ENCODE peak calls at places on chromosomes 13 and 19, in eight cellular contexts. One of them, this sample, is unnamed.

GRCh38 chr13:70703755-70704154 is 595.5 kb upstream of the KLHL1 start:
- DNase-seq in GF-D8: no peak
- DNase-seq in SW 1271: peak
- DNase-seq in esophagus squamous epithelium: no peak
- DNase-seq in aorta: no peak
- DNase-seq in caudate nucleus: no peak
- DNase-seq in NCI-H460: no peak
- DNase-seq in left ventricle myocardium inferior: no peak
- DNase-seq in this sample: no peak

GRCh38 chr13:84130739-84131138 is 248.5 kb upstream of the SLITRK1 start:
- DNase-seq in caudate nucleus: no peak
- DNase-seq in SW 1271: no peak
- DNase-seq in NCI-H460: no peak
- DNase-seq in esophagus squamous epithelium: no peak
- DNase-seq in left ventricle myocardium inferior: no peak
- DNase-seq in aorta: no peak
- DNase-seq in GF-D8: no peak
- DNase-seq in this sample: no peak

GRCh38 chr19:7196721-7197168 is 97.5 kb downstream of the INSR start:
- DNase-seq in GF-D8: no peak
- DNase-seq in esophagus squamous epithelium: no peak
- DNase-seq in NCI-H460: no peak
- DNase-seq in caudate nucleus: no peak
- DNase-seq in left ventricle myocardium inferior: no peak
- DNase-seq in SW 1271: no peak
- DNase-seq in aorta: peak
- DNase-seq in this sample: no peak

GRCh38 chr13:36190771-36191170 is 23.6 kb downstream of the SOHLH2 start:
- DNase-seq in SW 1271: no peak
- DNase-seq in GF-D8: no peak
- DNase-seq in left ventricle myocardium inferior: no peak
- DNase-seq in caudate nucleus: no peak
- DNase-seq in aorta: no peak
- DNase-seq in NCI-H460: no peak
- DNase-seq in esophagus squamous epithelium: no peak
- DNase-seq in this sample: no peak

GRCh38 chr13:35712907-35713685 is 236.6 kb upstream of the MAB21L1 start:
- DNase-seq in caudate nucleus: no peak
- DNase-seq in NCI-H460: no peak
- DNase-seq in GF-D8: no peak
- DNase-seq in left ventricle myocardium inferior: no peak
- DNase-seq in esophagus squamous epithelium: no peak
- DNase-seq in aorta: no peak
- DNase-seq in SW 1271: no peak
- DNase-seq in this sample: no peak

GRCh38 chr19:10625003-10625761 is at the start of gene SLC44A2:
- DNase-seq in caudate nucleus: peak
- DNase-seq in esophagus squamous epithelium: no peak
- DNase-seq in left ventricle myocardium inferior: peak
- DNase-seq in SW 1271: no peak
- DNase-seq in GF-D8: no peak
- DNase-seq in aorta: peak
- DNase-seq in NCI-H460: peak
- DNase-seq in this sample: peak

GRCh38 chr13:49307365-49307764 is 59.6 kb downstream of the CDADC1 start:
- DNase-seq in SW 1271: no peak
- DNase-seq in NCI-H460: no peak
- DNase-seq in esophagus squamous epithelium: no peak
- DNase-seq in aorta: no peak
- DNase-seq in caudate nucleus: no peak
- DNase-seq in GF-D8: no peak
- DNase-seq in left ventricle myocardium inferior: no peak
- DNase-seq in this sample: no peak

GRCh38 chr19:30482956-30483355 is 110.8 kb downstream of the ZNF536 start:
- DNase-seq in aorta: no peak
- DNase-seq in GF-D8: no peak
- DNase-seq in SW 1271: no peak
- DNase-seq in caudate nucleus: no peak
- DNase-seq in NCI-H460: no peak
- DNase-seq in left ventricle myocardium inferior: no peak
- DNase-seq in esophagus squamous epithelium: no peak
- DNase-seq in this sample: no peak

GRCh38 chr13:52195052-52195837 is 35.8 kb upstream of the NEK3 start:
- DNase-seq in caudate nucleus: peak
- DNase-seq in GF-D8: no peak
- DNase-seq in esophagus squamous epithelium: peak
- DNase-seq in left ventricle myocardium inferior: peak
- DNase-seq in aorta: peak
- DNase-seq in SW 1271: no peak
- DNase-seq in NCI-H460: no peak
- DNase-seq in this sample: peak

GRCh38 chr19:7833225-7834156 is 3.5 kb downstream of the EVI5L start:
- DNase-seq in caudate nucleus: no peak
- DNase-seq in esophagus squamous epithelium: no peak
- DNase-seq in NCI-H460: peak
- DNase-seq in SW 1271: no peak
- DNase-seq in left ventricle myocardium inferior: peak
- DNase-seq in aorta: no peak
- DNase-seq in GF-D8: no peak
- DNase-seq in this sample: no peak

GRCh38 chr19:5026706-5027273 is 57.9 kb downstream of the KDM4B start:
- DNase-seq in NCI-H460: no peak
- DNase-seq in caudate nucleus: no peak
- DNase-seq in GF-D8: no peak
- DNase-seq in left ventricle myocardium inferior: no peak
- DNase-seq in SW 1271: no peak
- DNase-seq in aorta: no peak
- DNase-seq in esophagus squamous epithelium: no peak
- DNase-seq in this sample: no peak

GRCh38 chr19:7987084-7987768 is 18.2 kb downstream of the ELAVL1 start:
- DNase-seq in esophagus squamous epithelium: no peak
- DNase-seq in SW 1271: no peak
- DNase-seq in NCI-H460: no peak
- DNase-seq in aorta: no peak
- DNase-seq in GF-D8: no peak
- DNase-seq in left ventricle myocardium inferior: no peak
- DNase-seq in caudate nucleus: no peak
- DNase-seq in this sample: no peak

GRCh38 chr19:42850981-42851717 is 28.4 kb downstream of the PSG1 start:
- DNase-seq in SW 1271: peak
- DNase-seq in NCI-H460: no peak
- DNase-seq in GF-D8: no peak
- DNase-seq in aorta: peak
- DNase-seq in left ventricle myocardium inferior: peak
- DNase-seq in caudate nucleus: no peak
- DNase-seq in esophagus squamous epithelium: no peak
- DNase-seq in this sample: no peak

GRCh38 chr19:41409288-41409687 is 11.7 kb downstream of the BCKDHA start:
- DNase-seq in SW 1271: peak
- DNase-seq in left ventricle myocardium inferior: no peak
- DNase-seq in NCI-H460: no peak
- DNase-seq in esophagus squamous epithelium: no peak
- DNase-seq in GF-D8: no peak
- DNase-seq in aorta: no peak
- DNase-seq in caudate nucleus: no peak
- DNase-seq in this sample: no peak

GRCh38 chr19:51127755-51128154 is 3.0 kb downstream of the SIGLEC9 start:
- DNase-seq in esophagus squamous epithelium: no peak
- DNase-seq in left ventricle myocardium inferior: no peak
- DNase-seq in GF-D8: peak
- DNase-seq in NCI-H460: no peak
- DNase-seq in caudate nucleus: no peak
- DNase-seq in aorta: no peak
- DNase-seq in SW 1271: no peak
- DNase-seq in this sample: no peak

GRCh38 chr13:89796196-89796595 is 1551.3 kb upstream of the MIR17HG start:
- DNase-seq in NCI-H460: no peak
- DNase-seq in SW 1271: no peak
- DNase-seq in GF-D8: no peak
- DNase-seq in left ventricle myocardium inferior: no peak
- DNase-seq in caudate nucleus: no peak
- DNase-seq in aorta: no peak
- DNase-seq in esophagus squamous epithelium: no peak
- DNase-seq in this sample: no peak

GRCh38 chr19:48836089-48837017 is at the start of gene HSD17B14:
- DNase-seq in left ventricle myocardium inferior: no peak
- DNase-seq in GF-D8: no peak
- DNase-seq in caudate nucleus: no peak
- DNase-seq in aorta: no peak
- DNase-seq in NCI-H460: no peak
- DNase-seq in esophagus squamous epithelium: no peak
- DNase-seq in SW 1271: peak
- DNase-seq in this sample: peak

GRCh38 chr13:20414475-20415287 is 111.0 kb downstream of the CRYL1 start:
- DNase-seq in left ventricle myocardium inferior: no peak
- DNase-seq in esophagus squamous epithelium: no peak
- DNase-seq in NCI-H460: no peak
- DNase-seq in aorta: no peak
- DNase-seq in GF-D8: no peak
- DNase-seq in caudate nucleus: no peak
- DNase-seq in SW 1271: no peak
- DNase-seq in this sample: no peak

GRCh38 chr13:42395066-42395821 is 123.3 kb downstream of the AKAP11 start:
- DNase-seq in aorta: no peak
- DNase-seq in left ventricle myocardium inferior: no peak
- DNase-seq in NCI-H460: no peak
- DNase-seq in esophagus squamous epithelium: no peak
- DNase-seq in caudate nucleus: no peak
- DNase-seq in SW 1271: no peak
- DNase-seq in GF-D8: no peak
- DNase-seq in this sample: no peak

GRCh38 chr19:32040246-32040645 is 305.2 kb upstream of the ZNF507 start:
- DNase-seq in NCI-H460: no peak
- DNase-seq in left ventricle myocardium inferior: no peak
- DNase-seq in GF-D8: no peak
- DNase-seq in aorta: no peak
- DNase-seq in esophagus squamous epithelium: no peak
- DNase-seq in caudate nucleus: no peak
- DNase-seq in SW 1271: no peak
- DNase-seq in this sample: no peak

GRCh38 chr19:32642771-32643170 is 32.2 kb downstream of the ANKRD27 start:
- DNase-seq in SW 1271: no peak
- DNase-seq in GF-D8: no peak
- DNase-seq in left ventricle myocardium inferior: no peak
- DNase-seq in caudate nucleus: no peak
- DNase-seq in esophagus squamous epithelium: no peak
- DNase-seq in NCI-H460: no peak
- DNase-seq in aorta: no peak
- DNase-seq in this sample: no peak

GRCh38 chr13:23588576-23589141 is 18.4 kb downstream of the TNFRSF19 start:
- DNase-seq in left ventricle myocardium inferior: no peak
- DNase-seq in SW 1271: no peak
- DNase-seq in esophagus squamous epithelium: no peak
- DNase-seq in caudate nucleus: no peak
- DNase-seq in GF-D8: peak
- DNase-seq in NCI-H460: no peak
- DNase-seq in aorta: no peak
- DNase-seq in this sample: no peak

GRCh38 chr13:113664751-113665581 is 2.1 kb upstream of the GRK1 start:
- DNase-seq in caudate nucleus: no peak
- DNase-seq in esophagus squamous epithelium: no peak
- DNase-seq in left ventricle myocardium inferior: peak
- DNase-seq in SW 1271: no peak
- DNase-seq in NCI-H460: no peak
- DNase-seq in GF-D8: no peak
- DNase-seq in aorta: peak
- DNase-seq in this sample: no peak

GRCh38 chr13:79869326-79869725 is 388.4 kb downstream of the NDFIP2 start:
- DNase-seq in left ventricle myocardium inferior: no peak
- DNase-seq in NCI-H460: no peak
- DNase-seq in GF-D8: no peak
- DNase-seq in caudate nucleus: no peak
- DNase-seq in aorta: no peak
- DNase-seq in SW 1271: no peak
- DNase-seq in esophagus squamous epithelium: no peak
- DNase-seq in this sample: no peak

GRCh38 chr13:77374339-77374738 is 47.4 kb upstream of the MYCBP2 start:
- DNase-seq in GF-D8: no peak
- DNase-seq in esophagus squamous epithelium: no peak
- DNase-seq in aorta: no peak
- DNase-seq in SW 1271: no peak
- DNase-seq in left ventricle myocardium inferior: no peak
- DNase-seq in NCI-H460: no peak
- DNase-seq in caudate nucleus: no peak
- DNase-seq in this sample: no peak

GRCh38 chr13:113820813-113821651 is 42.8 kb downstream of the GAS6 start:
- DNase-seq in SW 1271: no peak
- DNase-seq in esophagus squamous epithelium: no peak
- DNase-seq in caudate nucleus: no peak
- DNase-seq in left ventricle myocardium inferior: peak
- DNase-seq in NCI-H460: peak
- DNase-seq in GF-D8: no peak
- DNase-seq in aorta: peak
- DNase-seq in this sample: peak

GRCh38 chr19:34193439-34193838 is 21.1 kb downstream of the LSM14A start:
- DNase-seq in left ventricle myocardium inferior: no peak
- DNase-seq in SW 1271: no peak
- DNase-seq in caudate nucleus: no peak
- DNase-seq in NCI-H460: no peak
- DNase-seq in GF-D8: no peak
- DNase-seq in aorta: no peak
- DNase-seq in esophagus squamous epithelium: no peak
- DNase-seq in this sample: no peak

GRCh38 chr19:54160182-54160811 is 776 bp upstream of the LENG1 start:
- DNase-seq in aorta: no peak
- DNase-seq in caudate nucleus: no peak
- DNase-seq in GF-D8: no peak
- DNase-seq in esophagus squamous epithelium: no peak
- DNase-seq in SW 1271: no peak
- DNase-seq in NCI-H460: no peak
- DNase-seq in left ventricle myocardium inferior: no peak
- DNase-seq in this sample: peak

GRCh38 chr13:113862191-113862765 is 1.6 kb downstream of the GAS6 start:
- DNase-seq in esophagus squamous epithelium: no peak
- DNase-seq in left ventricle myocardium inferior: no peak
- DNase-seq in GF-D8: no peak
- DNase-seq in SW 1271: no peak
- DNase-seq in NCI-H460: no peak
- DNase-seq in caudate nucleus: no peak
- DNase-seq in aorta: peak
- DNase-seq in this sample: no peak

GRCh38 chr13:33730147-33730546 is 87.8 kb upstream of the RFC3 start:
- DNase-seq in left ventricle myocardium inferior: no peak
- DNase-seq in aorta: no peak
- DNase-seq in GF-D8: no peak
- DNase-seq in NCI-H460: no peak
- DNase-seq in caudate nucleus: no peak
- DNase-seq in esophagus squamous epithelium: no peak
- DNase-seq in SW 1271: no peak
- DNase-seq in this sample: no peak

GRCh38 chr13:60691268-60691667 is 294.2 kb downstream of the TDRD3 start:
- DNase-seq in aorta: no peak
- DNase-seq in esophagus squamous epithelium: no peak
- DNase-seq in GF-D8: no peak
- DNase-seq in SW 1271: no peak
- DNase-seq in caudate nucleus: no peak
- DNase-seq in NCI-H460: no peak
- DNase-seq in left ventricle myocardium inferior: no peak
- DNase-seq in this sample: no peak

GRCh38 chr13:32495429-32495828 is 43.2 kb downstream of the N4BP2L2 start:
- DNase-seq in NCI-H460: no peak
- DNase-seq in left ventricle myocardium inferior: no peak
- DNase-seq in GF-D8: no peak
- DNase-seq in aorta: no peak
- DNase-seq in esophagus squamous epithelium: no peak
- DNase-seq in caudate nucleus: no peak
- DNase-seq in SW 1271: no peak
- DNase-seq in this sample: no peak

GRCh38 chr19:10577951-10578350 is 9.2 kb downstream of the AP1M2 start:
- DNase-seq in esophagus squamous epithelium: no peak
- DNase-seq in aorta: no peak
- DNase-seq in caudate nucleus: no peak
- DNase-seq in SW 1271: no peak
- DNase-seq in left ventricle myocardium inferior: no peak
- DNase-seq in GF-D8: no peak
- DNase-seq in NCI-H460: no peak
- DNase-seq in this sample: no peak

GRCh38 chr19:16315825-16316505 is 8.7 kb upstream of the KLF2 start:
- DNase-seq in SW 1271: no peak
- DNase-seq in caudate nucleus: no peak
- DNase-seq in NCI-H460: no peak
- DNase-seq in aorta: no peak
- DNase-seq in esophagus squamous epithelium: no peak
- DNase-seq in GF-D8: peak
- DNase-seq in left ventricle myocardium inferior: peak
- DNase-seq in this sample: no peak